ENCODE peak calls at places on chromosomes 2 and 18, in six cellular contexts. I is CD8-positive, alpha-beta memory T cell; E is adipocyte; W is astrocyte; Q is thoracic aorta; B is HCT116. H is an unnamed sample.

GRCh38 chr2:3489449-3490115 is 29.7 kb downstream of the ADI1 start:
- DNase-seq in W (no peak), B (no peak), Q (no peak), I (no peak), E (no peak), H (no peak)

GRCh38 chr2:196511258-196511971 is 128.1 kb upstream of the CCDC150 start:
- DNase-seq in B (no peak), E (no peak), W (peak; percentile 25), I (no peak), Q (no peak), H (no peak)

GRCh38 chr18:58093311-58093790 is 49.3 kb downstream of the NEDD4L start:
- DNase-seq in B (no peak), Q (no peak), I (no peak), W (no peak), E (no peak), H (no peak)

GRCh38 chr2:211014376-211014775 is 458.0 kb downstream of the CPS1 start:
- DNase-seq in E (no peak), B (no peak), I (no peak), Q (no peak), W (no peak), H (no peak)

GRCh38 chr2:179817181-179817841 is 44.1 kb downstream of the ZNF385B start:
- DNase-seq in W (peak; percentile 8), Q (no peak), B (peak; percentile 13), E (no peak), I (no peak), H (no peak)

GRCh38 chr2:48268671-48269070 is 261.3 kb upstream of the STON1 start:
- DNase-seq in B (no peak), W (no peak), E (no peak), Q (no peak), I (no peak), H (no peak)

GRCh38 chr2:18834341-18834740 is 245.0 kb upstream of the NT5C1B start:
- DNase-seq in E (peak; percentile 21), Q (no peak), B (no peak), W (peak; percentile 70), I (no peak), H (no peak)

GRCh38 chr2:199457147-199458016 is at the start of gene SATB2:
- DNase-seq in Q (no peak), I (no peak), E (peak; percentile 83), W (peak; percentile 76), B (peak; percentile 65), H (no peak)

GRCh38 chr2:109376115-109376514 is 237.7 kb downstream of the SEPTIN10 start:
- DNase-seq in Q (no peak), B (no peak), E (peak; percentile 3), W (peak; percentile 23), I (no peak), H (peak; percentile 3)

GRCh38 chr2:25000503-25001328 is 29.0 kb upstream of the DNAJC27 start:
- DNase-seq in Q (no peak), I (no peak), B (no peak), E (peak; percentile 27), W (peak; percentile 42), H (no peak)

GRCh38 chr2:154244932-154245331 is 373.2 kb downstream of the GALNT13 start:
- DNase-seq in B (no peak), E (no peak), I (no peak), Q (no peak), W (no peak), H (no peak)

GRCh38 chr2:52597361-52597760 is 1170.2 kb upstream of the CHAC2 start:
- DNase-seq in B (no peak), I (no peak), W (peak; percentile 10), Q (no peak), E (peak; percentile 44), H (no peak)

GRCh38 chr2:231197741-231198290 is 615 bp upstream of the ARMC9 start:
- DNase-seq in Q (no peak), W (no peak), E (no peak), I (no peak), B (no peak), H (no peak)

GRCh38 chr2:216222650-216223352 is 113.7 kb downstream of the XRCC5 start:
- DNase-seq in I (no peak), W (peak; percentile 54), E (peak; percentile 25), B (no peak), Q (no peak), H (no peak)

GRCh38 chr2:149594411-149594810 is 6.8 kb upstream of the MMADHC start:
- DNase-seq in I (no peak), B (no peak), W (no peak), E (no peak), Q (no peak), H (no peak)

GRCh38 chr2:11071207-11071606 is 84.1 kb upstream of the SLC66A3 start:
- DNase-seq in W (no peak), I (no peak), B (no peak), E (no peak), Q (no peak), H (no peak)

GRCh38 chr2:66929632-66930385 is 467.3 kb upstream of the ETAA1 start:
- DNase-seq in I (no peak), E (peak; percentile 80), B (no peak), W (peak; percentile 80), Q (no peak), H (no peak)

GRCh38 chr2:51120754-51121280 is 88.9 kb upstream of the NRXN1 start:
- DNase-seq in W (peak; percentile 43), Q (no peak), B (no peak), I (no peak), E (no peak), H (no peak)
- H3K9me3 ChIP-seq in W (no peaks in the 10 kb centered on the region), Q (no peaks in the 10 kb centered on the region), B (no peaks in the 10 kb centered on the region), I (no peaks in the 10 kb centered on the region), E (no peaks in the 10 kb centered on the region), H (no peaks in the 10 kb centered on the region)

GRCh38 chr2:201073071-201073470 is 1.3 kb downstream of the NDUFB3 start:
- DNase-seq in Q (no peak), E (no peak), B (no peak), W (no peak), I (no peak), H (no peak)
- H3K4me3 ChIP-seq in Q (no peak overlapping the region), E (peak overlapping the region; percentile 99), B (peak overlapping the region; percentile 77), W (peak overlapping the region; percentile 97), I (peak overlapping the region; percentile 88), H (peak overlapping the region; percentile 97)

GRCh38 chr2:228703099-228703498 is 521.6 kb upstream of the SPHKAP start:
- DNase-seq in Q (no peak), I (no peak), W (no peak), B (no peak), E (no peak), H (no peak)
- H3K4me1 ChIP-seq in Q (no peaks in the 10 kb centered on the region), I (no peaks in the 10 kb centered on the region), W (peaks cover 5% of the 10 kb centered on the region), B (no peaks in the 10 kb centered on the region), E (no peaks in the 10 kb centered on the region), H (no peaks in the 10 kb centered on the region)

DNA sequence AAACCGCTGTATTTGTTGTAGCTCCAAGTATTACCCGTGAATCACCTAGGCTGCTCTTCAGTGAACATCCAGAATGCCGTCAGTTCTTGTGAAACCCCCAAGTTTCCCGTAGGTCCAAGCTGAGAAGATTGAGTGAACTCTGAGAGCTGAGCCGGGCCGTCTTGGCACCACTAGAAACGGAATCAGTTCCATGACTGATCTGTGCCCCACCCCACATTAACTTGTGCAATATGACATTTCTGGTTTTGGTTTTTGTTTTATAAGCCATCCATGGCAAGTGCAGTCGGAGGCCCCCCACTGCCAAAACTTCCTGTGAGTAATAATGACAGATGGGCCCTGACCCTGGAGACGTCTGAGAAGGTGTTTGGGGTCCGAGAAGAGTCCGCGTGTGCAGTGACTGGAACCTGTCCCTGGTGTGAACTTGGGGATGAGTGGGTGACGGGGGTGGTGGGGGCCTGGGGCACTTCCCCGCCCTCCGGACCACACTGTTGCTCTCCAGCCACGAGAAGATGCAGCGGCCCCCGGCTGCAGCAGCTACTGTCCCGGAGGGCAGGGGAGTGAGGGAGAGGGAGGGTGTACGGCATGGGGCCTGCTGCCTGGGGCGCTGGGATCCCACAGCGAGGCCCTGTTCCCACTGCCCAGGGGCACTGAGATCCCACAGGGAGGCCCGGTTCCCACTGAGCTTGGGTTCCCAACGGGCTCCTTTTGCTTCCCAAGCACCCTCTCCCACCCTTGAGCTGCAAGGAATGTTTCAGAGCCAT is 26.5 kb downstream of the NFATC1 start:
- DNase-seq in W (peak; percentile 62), I (no peak), E (peak; percentile 58), Q (no peak), B (no peak), H (no peak)
- H3K9me3 ChIP-seq in W (no peaks in the 10 kb centered on the region), I (no peaks in the 10 kb centered on the region), E (no peaks in the 10 kb centered on the region), Q (no peaks in the 10 kb centered on the region), B (no peaks in the 10 kb centered on the region), H (no peaks in the 10 kb centered on the region)

GRCh38 chr2:14079576-14079975 is 552.9 kb upstream of the LRATD1 start:
- DNase-seq in Q (no peak), B (no peak), E (no peak), W (no peak), I (no peak), H (no peak)
- H3K4me3 ChIP-seq in Q (no peak overlapping the region), B (no peak overlapping the region), E (no peak overlapping the region), W (no peak overlapping the region), I (no peak overlapping the region), H (no peak overlapping the region)

GRCh38 chr2:241111443-241111810 is 9.3 kb upstream of the MTERF4 start:
- DNase-seq in Q (no peak), I (no peak), E (no peak), W (no peak), B (no peak), H (no peak)

GRCh38 chr2:241108271-241109209 is 6.5 kb upstream of the MTERF4 start:
- DNase-seq in Q (no peak), W (no peak), B (no peak), I (no peak), E (no peak), H (no peak)

GRCh38 chr2:241110607-241111442 is 8.7 kb upstream of the MTERF4 start:
- DNase-seq in Q (no peak), W (no peak), I (no peak), E (no peak), B (no peak), H (no peak)

GRCh38 chr2:241109210-241110088 is 7.4 kb upstream of the MTERF4 start:
- DNase-seq in B (no peak), W (no peak), Q (no peak), E (no peak), I (no peak), H (no peak)

GRCh38 chr2:241110089-241110606 is 8.1 kb upstream of the MTERF4 start:
- DNase-seq in W (no peak), B (no peak), E (no peak), I (no peak), Q (no peak), H (no peak)
- H3K4me1 ChIP-seq in W (no peaks in the 10 kb centered on the region), B (no peaks in the 10 kb centered on the region), E (no peaks in the 10 kb centered on the region), I (peaks cover 60% of the 10 kb centered on the region), Q (no peaks in the 10 kb centered on the region), H (no peaks in the 10 kb centered on the region)

GRCh38 chr2:229301229-229301628 is 30.1 kb upstream of the PID1 start:
- DNase-seq in I (no peak), W (no peak), Q (no peak), B (no peak), E (no peak), H (peak; percentile 23)
- H3K9me3 ChIP-seq in I (no peaks in the 10 kb centered on the region), W (no peaks in the 10 kb centered on the region), Q (no peaks in the 10 kb centered on the region), B (no peaks in the 10 kb centered on the region), E (no peaks in the 10 kb centered on the region), H (no peaks in the 10 kb centered on the region)

DNA sequence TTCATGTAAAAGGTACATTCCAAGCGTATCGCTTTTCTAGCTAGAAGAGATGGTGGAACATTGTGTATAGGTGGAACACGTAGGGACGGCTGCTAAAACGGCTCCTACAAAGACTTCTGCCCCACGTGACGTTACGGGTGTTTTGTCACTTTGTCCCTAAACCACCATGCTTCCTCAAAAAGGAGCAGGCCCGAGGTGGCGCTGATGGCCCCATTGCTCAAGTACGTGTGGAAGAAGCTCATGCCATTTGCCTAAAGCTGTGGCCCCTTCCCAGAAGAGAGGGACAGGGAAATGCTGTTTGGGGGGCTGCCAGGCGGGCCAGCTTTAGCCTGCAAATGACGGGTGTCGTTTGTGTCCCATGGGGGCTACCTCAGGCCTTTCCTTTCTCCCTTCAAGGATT is 72.7 kb downstream of the TMEM247 start:
- DNase-seq in I (no peak), E (no peak), B (no peak), W (no peak), Q (no peak), H (no peak)
- H3K4me3 ChIP-seq in I (no peak overlapping the region), E (no peak overlapping the region), B (no peak overlapping the region), W (no peak overlapping the region), Q (no peak overlapping the region), H (no peak overlapping the region)

H was measured in gastrocnemius medialis.